ENCODE peak calls at places on chromosomes 5 and 9, in six cellular contexts. U is neural progenitor cell; N is effector CD8-positive, alpha-beta T cell; K is stimulated activated CD4-positive, alpha-beta T cell treated with anti-CD3 and anti-CD28 coated beads, Interleukin-1b, Interleukin-23, amount 100 ng/mL, for 4 hours; F is NCI-H2029; V is heart right ventricle. T is an unnamed sample.
A peak's percentile ranks its signal among the peaks of the same experiment; 100 is the strongest.

GRCh38 chr9:27572566-27572917 is 739 bp downstream of the C9orf72 start:
- DNase-seq in U (peak; percentile 62), N (peak; percentile 31), K (peak; percentile 51), F (no peak), V (peak; percentile 51), T (no peak)

GRCh38 chr9:76926324-76926731 is 20.4 kb upstream of the PRUNE2 start:
- DNase-seq in U (no peak), N (no peak), K (no peak), F (no peak), V (no peak), T (no peak)

GRCh38 chr5:151121652-151122051 is 35.9 kb downstream of the ANXA6 start:
- DNase-seq in U (no peak), N (no peak), K (no peak), F (no peak), V (no peak), T (no peak)

GRCh38 chr5:139856694-139857093 is 61.1 kb downstream of the PSD2 start:
- DNase-seq in U (no peak), N (no peak), K (no peak), F (peak; percentile 62), V (no peak), T (no peak)

GRCh38 chr9:111661802-111662491 is 542 bp downstream of the GNG10 start:
- DNase-seq in U (peak; percentile 90), N (no peak), K (peak; percentile 3), F (no peak), V (peak; percentile 25), T (no peak)

GRCh38 chr5:83095973-83096539 is 18.7 kb downstream of the XRCC4 start:
- DNase-seq in U (no peak), N (no peak), K (no peak), F (no peak), V (no peak), T (no peak)

GRCh38 chr9:86948153-86948929 is 1.0 kb upstream of the GAS1 start:
- DNase-seq in U (peak; percentile 90), N (peak; percentile 48), K (peak; percentile 49), F (no peak), V (peak; percentile 78), T (peak; percentile 44)

GRCh38 chr9:134155812-134156360 is 8.5 kb downstream of the RNU6ATAC start:
- DNase-seq in U (no peak), N (no peak), K (no peak), F (no peak), V (no peak), T (no peak)

GRCh38 chr9:134396825-134397224 is 70.6 kb downstream of the RXRA start:
- DNase-seq in U (no peak), N (peak; percentile 36), K (peak; percentile 39), F (no peak), V (no peak), T (no peak)

GRCh38 chr9:98521141-98521540 is 187.6 kb downstream of the GABBR2 start:
- DNase-seq in U (no peak), N (no peak), K (no peak), F (no peak), V (no peak), T (no peak)

GRCh38 chr5:178072749-178073148 is 40.6 kb upstream of the N4BP3 start:
- DNase-seq in U (no peak), N (no peak), K (no peak), F (no peak), V (no peak), T (no peak)

GRCh38 chr5:171858303-171858702 is 72.7 kb downstream of the SMIM23 start:
- DNase-seq in U (peak; percentile 28), N (no peak), K (no peak), F (no peak), V (no peak), T (no peak)

GRCh38 chr9:2043243-2043642 is 28.1 kb downstream of the SMARCA2 start:
- DNase-seq in U (no peak), N (no peak), K (no peak), F (no peak), V (no peak), T (no peak)

GRCh38 chr9:126149661-126150060 is 177.0 kb upstream of the MVB12B start:
- DNase-seq in U (no peak), N (no peak), K (no peak), F (no peak), V (no peak), T (no peak)

GRCh38 chr5:174532453-174533126 is 191.8 kb upstream of the MSX2 start:
- DNase-seq in U (peak; percentile 89), N (no peak), K (no peak), F (no peak), V (peak; percentile 50), T (peak; percentile 49)

GRCh38 chr9:137441289-137441934 is at the start of gene ENTPD8:
- DNase-seq in U (peak; percentile 87), N (no peak), K (no peak), F (peak; percentile 85), V (no peak), T (no peak)

GRCh38 chr9:90854637-90855036 is 53.0 kb downstream of the SYK start:
- DNase-seq in U (no peak), N (no peak), K (no peak), F (no peak), V (no peak), T (no peak)

GRCh38 chr5:155905359-155905758 is 421.6 kb upstream of the SGCD start:
- DNase-seq in U (no peak), N (no peak), K (no peak), F (no peak), V (no peak), T (no peak)

GRCh38 chr5:168935183-168935582 is 356.0 kb upstream of the PANK3 start:
- DNase-seq in U (no peak), N (no peak), K (no peak), F (no peak), V (no peak), T (no peak)

GRCh38 chr5:57259704-57260103 is 85.8 kb downstream of the GPBP1 start:
- DNase-seq in U (no peak), N (no peak), K (no peak), F (no peak), V (no peak), T (no peak)

GRCh38 chr5:181223041-181223728 is at the start of gene TRIM41:
- DNase-seq in U (peak; percentile 99), N (no peak), K (peak; percentile 94), F (no peak), V (peak; percentile 99), T (peak; percentile 95)